ENCODE peak calls at places on chromosomes 11 and 22, in four cellular contexts. O is hepatocyte, V is lower lobe of right lung, A is A549. K is an unnamed sample. For H3K4me1, the result is how much of the 10 kb centered on the place peaks cover.

GRCh38 chr11:131674051-131674755 is 303.8 kb downstream of the NTM start:
- DNase-seq in O (peak), V (peak), A (peak), K (peak)

GRCh38 chr11:2812371-2812991 is 73.1 kb downstream of the CDKN1C start:
- DNase-seq in O (peak), V (peak), A (no peak), K (no peak)

GRCh38 chr11:61650781-61651571 is 29.2 kb upstream of the DAGLA start:
- DNase-seq in O (peak), V (no peak), A (no peak), K (no peak)

GRCh38 chr11:6611092-6612007 is 666 bp downstream of the TAF10 start:
- DNase-seq in O (no peak), V (peak), A (no peak), K (no peak)

GRCh38 chr11:63850946-63851345 is 12.0 kb downstream of the MARK2 start:
- DNase-seq in O (no peak), V (no peak), A (no peak), K (no peak)

GRCh38 chr11:23212829-23213228 is 352.6 kb upstream of the CCDC179 start:
- DNase-seq in O (no peak), V (no peak), A (no peak), K (no peak)

GRCh38 chr11:6622261-6623171 is 3.3 kb upstream of the TPP1 start:
- DNase-seq in O (no peak), V (no peak), A (no peak), K (no peak)

GRCh38 chr11:108368134-108368533 is 99.2 kb downstream of the C11orf65 start:
- DNase-seq in O (no peak), V (no peak), A (no peak), K (peak)

GRCh38 chr11:13685461-13686108 is 17.1 kb downstream of the FAR1 start:
- DNase-seq in O (no peak), V (no peak), A (no peak), K (no peak)

GRCh38 chr11:131423715-131424114 is 53.3 kb downstream of the NTM start:
- DNase-seq in O (peak), V (no peak), A (peak), K (peak)

GRCh38 chr11:57491371-57492061 is 24.0 kb downstream of the SLC43A1 start:
- DNase-seq in O (no peak), V (no peak), A (no peak), K (no peak)

GRCh38 chr11:77269484-77270123 is 31.9 kb downstream of the GDPD4 start:
- DNase-seq in O (no peak), V (no peak), A (no peak), K (no peak)

DNA sequence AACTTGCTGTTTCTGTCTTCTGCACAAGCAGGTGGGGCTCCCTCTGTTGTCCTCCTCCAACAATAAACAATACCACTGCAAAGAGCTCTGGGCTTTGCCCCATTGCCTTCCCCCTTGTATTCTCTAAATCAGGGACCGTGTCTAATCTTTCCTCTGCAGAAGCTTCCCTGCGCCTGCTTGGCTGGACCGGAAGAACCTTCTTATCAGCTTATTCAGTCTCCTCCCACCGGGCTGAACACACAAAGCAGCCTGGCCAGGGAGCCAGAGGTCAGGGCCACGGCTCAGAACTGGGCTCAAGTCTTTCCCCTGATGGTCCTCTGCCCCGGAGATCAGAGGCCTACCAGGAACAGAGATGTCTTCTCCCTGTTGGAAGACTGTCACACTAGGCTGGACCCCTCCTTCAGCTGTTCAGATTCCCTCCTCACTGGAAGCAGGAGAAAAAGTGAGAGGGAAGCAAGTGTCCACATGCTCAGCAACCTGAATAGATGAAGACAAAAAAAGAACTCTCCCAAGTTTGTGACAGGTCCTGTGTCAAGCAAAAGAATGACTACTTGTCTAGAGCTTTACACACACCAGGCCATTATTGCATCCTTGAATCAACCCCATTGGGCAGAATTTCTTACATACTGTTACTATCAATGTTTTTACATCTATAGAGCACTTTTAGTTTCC is 63.7 kb downstream of the RAB30 start:
- DNase-seq in O (peak), V (peak), A (no peak), K (no peak)
- H3K4me1 ChIP-seq in O (under half), V (under half), A (under half), K (under half)

GRCh38 chr11:66636411-66636810 is 2.1 kb upstream of the RBM4 start:
- DNase-seq in O (no peak), V (no peak), A (no peak), K (no peak)

GRCh38 chr11:66637557-66638176 is 836 bp upstream of the RBM4 start:
- DNase-seq in O (no peak), V (no peak), A (no peak), K (no peak)

GRCh38 chr11:66638177-66639065 is at the start of gene RBM4:
- DNase-seq in O (peak), V (peak), A (peak), K (peak)

GRCh38 chr11:66641834-66642233 is 3.3 kb downstream of the RBM4 start:
- DNase-seq in O (no peak), V (no peak), A (no peak), K (no peak)

DNA sequence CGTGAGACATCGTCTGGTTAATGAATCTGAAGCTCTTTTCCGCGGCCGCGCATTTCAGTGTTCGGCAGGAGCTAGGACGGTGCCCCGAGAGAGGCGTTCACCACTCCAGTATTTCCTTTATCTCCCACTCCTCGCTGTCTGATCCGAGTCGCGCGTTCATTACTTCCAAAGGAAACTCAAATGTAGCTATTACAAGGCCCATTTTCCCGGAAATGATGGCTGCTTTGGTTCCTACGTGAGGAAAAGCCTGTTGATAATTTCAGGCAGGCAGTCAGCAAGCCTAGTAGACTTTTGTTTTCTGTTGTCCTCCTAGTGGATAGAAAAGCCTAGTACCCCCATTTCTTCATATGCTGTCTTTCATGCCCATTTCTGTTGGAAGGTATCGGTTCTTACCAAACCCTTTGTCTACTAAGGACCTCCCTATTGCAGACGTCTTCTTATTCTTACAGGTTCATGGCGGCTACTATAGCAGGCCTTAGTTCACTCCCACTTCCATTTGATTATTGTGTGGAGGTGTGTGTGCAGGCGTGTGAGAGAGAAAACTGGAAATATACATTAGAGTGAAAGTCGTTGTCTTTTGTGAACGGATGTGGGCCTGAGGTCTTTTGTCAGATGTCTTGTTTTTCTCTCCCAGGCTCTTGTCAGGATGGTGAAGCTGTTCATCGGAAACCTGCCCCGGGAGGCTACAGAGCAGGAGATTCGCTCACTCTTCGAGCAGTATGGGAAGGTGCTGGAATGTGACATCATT is 737 bp downstream of the RBM4 start:
- DNase-seq in O (peak), V (no peak), A (no peak), K (no peak)
- H3K4me1 ChIP-seq in O (under half), V (half or more), A (under half), K (under half)

GRCh38 chr11:111937461-111937769 is 272 bp downstream of the DIXDC1 start:
- DNase-seq in O (no peak), V (no peak), A (no peak), K (no peak)
- H3K4me1 ChIP-seq in O (under half), V (under half), A (half or more), K (under half)

GRCh38 chr11:35158371-35159081 is 19.6 kb downstream of the CD44 start:
- DNase-seq in O (peak), V (no peak), A (no peak), K (peak)
- H3K4me1 ChIP-seq in O (under half), V (half or more), A (half or more), K (half or more)

DNA sequence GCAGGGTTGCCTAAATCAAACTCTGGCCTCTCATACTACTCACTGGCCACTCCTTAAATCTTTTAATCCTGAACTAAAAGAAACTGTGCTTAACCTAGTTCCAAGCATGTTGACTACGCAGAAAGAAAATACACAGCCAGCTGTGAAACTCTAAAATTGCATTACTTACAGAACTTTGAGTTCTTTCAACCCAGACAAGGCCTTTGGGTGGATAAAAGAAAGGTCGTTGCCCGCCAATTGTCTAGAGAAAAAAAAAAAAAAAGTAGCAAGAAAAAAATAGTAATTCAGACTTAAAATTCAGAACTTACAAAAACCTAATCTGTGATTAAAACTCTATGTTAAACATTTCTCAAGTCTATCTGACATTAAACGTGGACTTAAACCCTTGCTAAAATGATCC is 29.3 kb upstream of the CCDC34 start:
- DNase-seq in O (no peak), V (no peak), A (no peak), K (no peak)
- H3K4me1 ChIP-seq in O (half or more), V (under half), A (half or more), K (half or more)

GRCh38 chr11:66315498-66315885 is 1.4 kb downstream of the CD248 start:
- DNase-seq in O (no peak), V (no peak), A (no peak), K (no peak)
- H3K4me1 ChIP-seq in O (under half), V (under half), A (under half), K (under half)

DNA sequence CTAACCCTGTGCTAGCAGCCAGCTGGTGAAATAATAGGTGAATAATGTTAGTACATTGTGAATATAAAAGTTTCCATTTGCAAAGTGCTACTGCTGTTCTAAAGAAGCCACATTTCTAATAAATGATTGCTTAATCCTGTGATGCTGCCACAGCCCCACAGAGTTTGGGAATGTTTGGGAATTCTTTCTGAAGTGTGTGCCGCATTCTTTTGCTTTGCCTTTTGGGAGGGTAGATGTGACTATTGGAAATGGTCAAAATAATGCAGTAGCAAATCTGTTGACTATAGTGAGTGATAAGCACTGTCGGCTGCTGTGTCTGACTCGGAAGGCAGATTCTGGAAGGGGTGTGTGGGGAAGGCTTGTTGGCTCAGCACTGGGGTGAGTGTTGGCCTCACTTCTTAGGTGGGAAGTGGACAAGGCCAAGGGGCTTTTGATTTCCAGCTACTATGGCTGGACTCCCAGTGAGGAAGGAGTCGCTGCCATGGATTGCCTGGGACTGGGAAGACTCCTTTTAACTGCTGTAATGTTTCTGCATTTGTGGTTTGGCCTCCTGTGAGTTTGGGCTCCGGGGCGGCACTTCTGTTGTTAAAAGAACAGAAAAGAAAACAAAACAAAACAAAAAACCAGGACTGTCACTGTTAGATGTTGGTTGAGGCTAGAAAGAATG is 20.0 kb downstream of the ZBTB16 start:
- DNase-seq in O (no peak), V (no peak), A (no peak), K (no peak)
- H3K4me1 ChIP-seq in O (half or more), V (half or more), A (under half), K (under half)

GRCh38 chr11:86948733-86949132 is 6.5 kb downstream of the FZD4 start:
- DNase-seq in O (no peak), V (no peak), A (no peak), K (no peak)
- H3K4me1 ChIP-seq in O (under half), V (under half), A (under half), K (under half)

GRCh38 chr22:22045576-22046335 is 63.2 kb upstream of the TOP3B start:
- DNase-seq in O (no peak), V (no peak), A (no peak), K (no peak)
- H3K4me1 ChIP-seq in O (under half), V (under half), A (under half), K (under half)

DNA sequence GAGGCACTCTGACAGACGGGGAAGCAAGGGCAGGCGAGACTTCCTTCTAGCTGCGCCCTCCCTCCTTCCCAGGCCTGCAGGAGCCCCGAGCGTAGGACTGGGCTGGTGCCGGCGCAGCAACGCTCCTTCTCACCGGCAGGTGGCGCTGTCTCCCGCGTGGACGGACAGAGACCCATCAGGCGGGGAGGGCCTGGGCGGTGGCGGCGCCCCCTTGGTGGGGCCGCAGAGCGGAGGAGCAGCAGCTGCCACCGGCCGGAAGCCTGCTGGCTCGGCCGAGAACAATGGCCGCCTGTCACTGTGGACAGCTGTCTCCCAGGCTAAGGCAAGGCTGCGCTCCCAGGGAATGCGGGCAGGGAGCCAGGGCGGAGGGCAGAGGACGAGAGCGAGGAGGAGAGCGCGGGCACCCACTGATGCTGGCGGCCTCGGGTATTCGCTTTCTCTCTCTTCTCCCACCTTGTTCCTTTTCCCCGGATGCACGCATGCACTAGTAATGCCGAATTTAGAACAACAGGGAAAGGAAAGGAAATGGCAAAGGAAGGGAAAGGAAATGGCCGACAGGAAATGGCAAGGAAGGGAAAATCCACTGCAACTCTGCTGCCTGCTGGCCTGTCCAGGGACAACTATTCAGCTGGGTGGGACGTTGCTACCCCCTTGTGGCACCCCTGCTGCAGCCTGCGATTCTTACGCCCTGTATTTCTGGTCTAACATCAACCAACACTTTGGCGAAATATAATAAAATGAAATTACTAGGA is 14.4 kb downstream of the PPM1F start:
- DNase-seq in O (peak), V (peak), A (peak), K (peak)
- H3K4me1 ChIP-seq in O (under half), V (half or more), A (under half), K (under half)

K was measured in foreskin keratinocyte.